ENCODE peak calls at places on chromosome 1, in nine cellular contexts. H is Panc1; B is activated CD8-positive, alpha-beta T cell treated with anti-CD3 and anti-CD28 coated beads, Interleukin-2, amount 10 ng/mL, durations not matched to agents 7 days and 5 days; V is SK-N-SH treated with all-trans-retinoic acid at 6 μM for 48 hours; X is activated T-cell treated with anti-CD3 and anti-CD28 coated beads, Interleukin-2, amount 50 U/mL, for 72 hours; E is natural killer cell; U is upper lobe of left lung; M is T-helper 17 cell; Z is sciatic nerve. P is an unnamed sample.

GRCh38 chr1:10771789-10772188 is 24.7 kb downstream of the CASZ1 start:
- ATAC-seq in H (no peak), B (no peak), V (no peak), X (no peak), E (no peak), U (no peak), M (no peak), Z (no peak), P (no peak)

GRCh38 chr1:37930246-37931142 is 16.4 kb downstream of the INPP5B start:
- ATAC-seq in H (no peak), B (peak), V (no peak), X (no peak), E (no peak), U (peak), M (no peak), Z (no peak), P (peak)

GRCh38 chr1:29683472-29683871 is 447.1 kb downstream of the PTPRU start:
- ATAC-seq in H (no peak), B (no peak), V (no peak), X (no peak), E (no peak), U (no peak), M (no peak), Z (no peak), P (no peak)

GRCh38 chr1:166167395-166167922 is 658 bp upstream of the FAM78B start:
- ATAC-seq in H (no peak), B (no peak), V (peak), X (peak), E (no peak), U (peak), M (no peak), Z (peak), P (no peak)

GRCh38 chr1:228978486-228979324 is 243.4 kb downstream of the RHOU start:
- ATAC-seq in H (no peak), B (no peak), V (no peak), X (no peak), E (no peak), U (peak), M (no peak), Z (peak), P (no peak)

GRCh38 chr1:183164963-183165362 is 21.1 kb upstream of the LAMC2 start:
- ATAC-seq in H (no peak), B (no peak), V (no peak), X (no peak), E (no peak), U (no peak), M (no peak), Z (no peak), P (no peak)

GRCh38 chr1:234125283-234125682 is 220.8 kb downstream of the SLC35F3 start:
- ATAC-seq in H (peak), B (peak), V (peak), X (peak), E (peak), U (peak), M (no peak), Z (no peak), P (peak)

GRCh38 chr1:19469004-19469403 is 16.3 kb downstream of the CAPZB start:
- ATAC-seq in H (no peak), B (peak), V (no peak), X (peak), E (no peak), U (no peak), M (peak), Z (no peak), P (peak)

GRCh38 chr1:151371340-151371739 is 1.2 kb downstream of the SELENBP1 start:
- ATAC-seq in H (no peak), B (no peak), V (peak), X (no peak), E (no peak), U (peak), M (no peak), Z (peak), P (no peak)

GRCh38 chr1:10765734-10766478 is 30.5 kb downstream of the CASZ1 start:
- ATAC-seq in H (no peak), B (no peak), V (no peak), X (no peak), E (no peak), U (no peak), M (no peak), Z (peak), P (no peak)

P was measured in stimulated activated memory B cell treated with anti-CD40 and anti-IgM and Interleukin-4, amounts not matched to agents 10 μg/mL and 1 μg/mL and 100 μg/mL, for 72 hours.